ENCODE peak calls at places on chromosome 5, in six cellular contexts. X is astrocyte; P is upper lobe of right lung; B is CD8-positive, alpha-beta T cell; Y is fibroblast of pulmonary artery; C is fibroblast of mammary gland. A is an unnamed sample.

GRCh38 chr5:140113180-140113698 is 670 bp upstream of the PURA start:
- DNase-seq in X (no peak), P (peak; percentile 69), B (peak; percentile 8), Y (no peak), C (no peak), A (no peak)

GRCh38 chr5:23507278-23507685 is at the start of gene PRDM9:
- DNase-seq in X (no peak), P (peak; percentile 87), B (no peak), Y (peak; percentile 81), C (peak; percentile 67), A (no peak)

GRCh38 chr5:173671121-173671949 is 54.9 kb upstream of the BOD1 start:
- DNase-seq in X (peak; percentile 22), P (peak; percentile 63), B (no peak), Y (peak; percentile 40), C (peak; percentile 37), A (no peak)

GRCh38 chr5:56651893-56652292 is 163.5 kb upstream of the MAP3K1 start:
- DNase-seq in X (no peak), P (no peak), B (no peak), Y (no peak), C (no peak), A (no peak)

GRCh38 chr5:67693956-67694564 is 497.5 kb upstream of the CD180 start:
- DNase-seq in X (peak; percentile 31), P (peak; percentile 68), B (no peak), Y (peak; percentile 36), C (peak; percentile 89), A (no peak)

GRCh38 chr5:120464627-120465280 is 654 bp downstream of the PRR16 start:
- DNase-seq in X (peak; percentile 41), P (peak; percentile 63), B (no peak), Y (no peak), C (peak; percentile 77), A (no peak)

GRCh38 chr5:139648205-139649081 is at the start of gene CXXC5:
- DNase-seq in X (peak; percentile 83), P (peak; percentile 93), B (no peak), Y (peak; percentile 85), C (peak; percentile 79), A (no peak)

GRCh38 chr5:138974227-138975063 is 99.3 kb upstream of the LRRTM2 start:
- DNase-seq in X (peak; percentile 77), P (no peak), B (no peak), Y (peak; percentile 87), C (peak; percentile 84), A (no peak)

GRCh38 chr5:151315998-151316597 is 12.5 kb upstream of the SLC36A3 start:
- DNase-seq in X (peak; percentile 19), P (peak; percentile 87), B (peak; percentile 9), Y (peak; percentile 84), C (peak; percentile 64), A (peak; percentile 10)

GRCh38 chr5:116424258-116424615 is 150.4 kb downstream of the SEMA6A start:
- DNase-seq in X (no peak), P (no peak), B (no peak), Y (no peak), C (no peak), A (no peak)

DNA sequence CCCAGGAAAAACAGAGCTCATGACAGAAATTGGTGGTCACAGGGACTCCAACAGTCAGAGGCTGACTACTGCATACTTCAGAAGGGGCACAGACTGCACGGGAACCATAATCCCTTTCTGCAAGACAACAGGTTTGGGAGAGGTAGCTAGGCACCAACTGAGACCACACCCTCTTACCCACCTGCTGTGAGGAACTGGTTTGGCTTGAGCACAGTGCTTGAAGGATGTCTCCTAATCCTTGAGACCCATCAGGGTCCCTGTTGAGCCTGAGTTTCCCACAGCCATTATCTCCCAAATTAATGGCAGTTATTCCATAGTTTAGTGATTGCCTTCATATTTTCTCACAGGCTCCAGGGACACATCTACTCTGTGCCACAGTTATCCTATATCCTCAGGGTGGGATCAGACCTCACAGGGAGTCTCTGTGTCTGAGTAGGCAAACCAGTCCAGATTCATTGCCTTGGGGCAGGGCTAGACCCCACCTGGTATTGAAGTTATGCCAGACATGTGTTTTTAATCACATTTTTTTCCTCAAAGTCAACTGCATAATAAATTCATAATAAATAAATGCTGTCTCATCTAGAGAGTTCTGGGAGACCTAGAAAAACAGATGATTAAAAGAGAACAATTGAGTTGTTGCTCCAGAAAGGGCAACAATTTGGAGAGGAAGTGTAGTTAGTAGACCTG is 9.3 kb upstream of the CAST start:
- DNase-seq in X (peak; percentile 52), P (no peak), B (no peak), Y (no peak), C (peak; percentile 70), A (no peak)
- H3K4me3 ChIP-seq in X (no peak overlapping the region), P (no peak overlapping the region), B (no peak overlapping the region), Y (no peak overlapping the region), C (no peak overlapping the region), A (no peak overlapping the region)

DNA sequence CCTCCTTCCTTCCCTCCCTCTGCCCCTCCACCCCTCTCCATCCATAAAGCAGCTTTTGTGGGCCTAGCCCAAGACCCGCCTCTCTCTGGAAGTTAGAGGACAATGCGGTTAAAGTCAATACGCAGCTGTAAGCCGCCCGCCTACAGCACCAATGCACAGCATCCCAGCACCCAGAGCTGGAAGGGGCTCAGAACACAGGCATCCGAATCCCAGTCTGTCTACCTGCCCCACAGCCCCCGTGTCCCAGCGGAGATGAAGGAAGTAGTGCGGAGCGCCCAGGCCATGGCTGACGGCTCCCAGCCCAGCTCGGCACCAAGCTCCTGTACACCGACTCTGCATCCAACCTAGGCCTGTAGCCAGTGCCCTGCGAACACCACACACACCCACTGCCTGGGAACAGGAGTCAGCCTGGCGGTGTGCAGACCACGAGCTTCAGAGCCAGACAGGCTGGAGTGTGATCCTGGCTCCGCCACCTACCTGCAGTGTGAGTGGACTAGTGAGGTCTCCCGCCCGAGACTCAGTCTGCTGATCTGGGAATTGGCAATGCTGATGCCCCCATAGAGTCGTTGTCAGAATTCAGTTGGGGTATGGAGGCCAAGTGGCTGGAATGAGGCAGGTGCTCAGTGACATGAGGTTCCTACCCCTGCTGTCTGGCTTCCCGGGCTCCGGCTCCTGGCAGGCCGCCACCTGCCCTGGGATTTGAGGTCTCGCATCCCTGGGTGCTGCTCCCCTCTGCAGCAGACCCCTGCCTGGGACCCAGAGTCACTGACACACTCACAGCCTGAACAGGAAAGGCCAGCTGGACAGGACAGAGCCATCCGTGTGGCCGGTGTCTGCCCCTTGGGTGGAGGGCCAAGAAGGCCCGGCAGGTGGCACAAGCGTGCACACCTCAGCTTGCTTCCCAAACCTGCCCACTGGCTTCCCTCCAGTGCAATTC is 45.1 kb upstream of the RNF130 start:
- DNase-seq in X (no peak), P (peak; percentile 60), B (no peak), Y (no peak), C (no peak), A (no peak)
- TF ChIP-seq CTCF in X (no peak), P (peak; percentile 13), B (no peak), Y (no peak), C (no peak), A (peak; percentile 39)

GRCh38 chr5:1930880-1931589 is 48.3 kb upstream of the IRX4 start:
- DNase-seq in X (no peak), P (peak; percentile 66), B (no peak), Y (no peak), C (no peak), A (no peak)
- H3K4me3 ChIP-seq in X (no peak overlapping the region), P (peak overlapping the region; percentile 47), B (no peak overlapping the region), Y (no peak overlapping the region), C (no peak overlapping the region), A (no peak overlapping the region)

GRCh38 chr5:176361437-176362097 is at the start of gene KIAA1191:
- DNase-seq in X (peak; percentile 81), P (peak; percentile 98), B (peak; percentile 94), Y (peak; percentile 90), C (peak; percentile 86), A (peak; percentile 77)
- TF ChIP-seq CTCF in X (no peak), P (peak; percentile 22), B (no peak), Y (peak; percentile 16), C (peak; percentile 4), A (peak; percentile 4)

GRCh38 chr5:159101689-159102088 is 2.0 kb upstream of the EBF1 start:
- DNase-seq in X (no peak), P (no peak), B (no peak), Y (no peak), C (peak; percentile 44), A (no peak)
- H3K4me3 ChIP-seq in X (no peak overlapping the region), P (peak overlapping the region; percentile 55), B (no peak overlapping the region), Y (no peak overlapping the region), C (peak overlapping the region; percentile 75), A (peak overlapping the region; percentile 73)

DNA sequence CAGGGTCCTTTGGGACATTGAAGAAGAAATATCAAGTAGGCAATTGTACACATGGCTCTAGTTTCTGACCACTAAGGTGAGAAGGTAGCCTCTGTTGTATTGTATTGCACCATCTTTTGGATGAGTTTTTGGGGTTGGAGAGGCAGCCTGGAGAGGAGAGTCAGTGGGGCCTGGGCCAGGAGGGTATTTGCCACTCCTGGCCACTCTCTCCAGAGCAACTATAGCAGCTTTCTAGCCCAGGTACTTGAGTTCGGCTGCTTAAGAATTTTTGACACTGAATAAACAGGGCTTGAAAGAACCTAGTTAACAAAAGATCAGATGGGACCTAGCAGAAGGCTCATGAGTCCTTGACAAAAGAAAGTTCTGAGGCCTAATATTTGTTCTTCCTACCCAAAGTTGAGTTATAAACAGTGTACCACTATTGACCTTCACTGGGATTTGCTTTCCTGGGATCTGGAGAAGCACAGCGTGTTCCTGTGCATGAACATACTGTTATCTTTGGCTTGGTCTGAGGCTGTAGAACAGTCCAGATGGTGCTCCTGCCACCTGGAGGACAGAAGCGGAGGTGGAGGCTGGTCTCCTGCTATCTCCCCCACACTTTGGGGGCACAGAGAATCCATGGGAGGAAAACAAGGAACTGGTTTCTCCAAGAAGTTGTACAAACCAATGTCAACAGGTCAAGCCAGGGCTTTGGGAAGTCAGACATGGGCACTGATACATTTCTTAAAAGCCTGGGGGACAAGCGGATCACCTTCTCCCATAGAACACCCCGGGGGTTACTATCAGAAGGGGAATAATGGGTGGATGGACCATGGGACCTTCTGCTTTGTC is 110.4 kb upstream of the LIFR start:
- DNase-seq in X (peak; percentile 32), P (peak; percentile 65), B (no peak), Y (peak; percentile 72), C (peak; percentile 74), A (no peak)
- TF ChIP-seq CTCF in X (peak; percentile 69), P (peak; percentile 62), B (no peak), Y (peak; percentile 85), C (peak; percentile 82), A (peak; percentile 53)

A was measured in GM12864.